ENCODE peak calls at places on chromosomes 5 and 9, in seven cellular contexts. Y is dorsolateral prefrontal cortex; H is activated naive CD4-positive, alpha-beta T cell treated with anti-CD3 and anti-CD28 coated beads, Interleukin-2, amount 50 U/mL, for 16 hours; Q is T-cell; J is fibroblast of villous mesenchyme; X is HCT116; T is stimulated activated CD8-positive, alpha-beta memory T cell treated with anti-CD3 and anti-CD28 coated beads, Interleukin-15, amount 100 ng/mL, for 4 hours. E is an unnamed sample.

GRCh38 chr9:109469646-109470358 is 28.3 kb downstream of the PTPN3 start:
- DNase-seq in Y (peak; percentile 80), H (peak; percentile 58), Q (peak; percentile 38), J (peak; percentile 73), X (peak; percentile 61), T (no peak), E (peak; percentile 81)

GRCh38 chr5:68368686-68369359 is 153.3 kb downstream of the PIK3R1 start:
- DNase-seq in Y (no peak), H (peak; percentile 10), Q (no peak), J (no peak), X (no peak), T (no peak), E (no peak)

GRCh38 chr9:28779240-28779639 is 1206.0 kb upstream of the C9orf72 start:
- DNase-seq in Y (no peak), H (no peak), Q (no peak), J (peak; percentile 21), X (no peak), T (no peak), E (no peak)

GRCh38 chr5:88109806-88110205 is 158.8 kb downstream of the TMEM161B start:
- DNase-seq in Y (no peak), H (no peak), Q (no peak), J (no peak), X (no peak), T (no peak), E (no peak)

GRCh38 chr9:108271646-108272349 is 584.0 kb downstream of the ACTL7B start:
- DNase-seq in Y (no peak), H (no peak), Q (no peak), J (peak; percentile 94), X (no peak), T (no peak), E (no peak)

GRCh38 chr9:131167146-131167692 is 41.8 kb downstream of the NUP214 start:
- DNase-seq in Y (no peak), H (no peak), Q (no peak), J (no peak), X (no peak), T (no peak), E (no peak)

GRCh38 chr5:10828241-10828640 is 67.2 kb upstream of the DAP start:
- DNase-seq in Y (no peak), H (no peak), Q (no peak), J (peak; percentile 33), X (no peak), T (no peak), E (no peak)

GRCh38 chr5:54146906-54147305 is 163.5 kb downstream of the ARL15 start:
- DNase-seq in Y (no peak), H (no peak), Q (no peak), J (no peak), X (no peak), T (no peak), E (no peak)

GRCh38 chr5:73763300-73764032 is 137.5 kb downstream of the ARHGEF28 start:
- DNase-seq in Y (no peak), H (no peak), Q (no peak), J (peak; percentile 43), X (no peak), T (no peak), E (no peak)

GRCh38 chr9:80699551-80699998 is 989.8 kb downstream of the TLE1 start:
- DNase-seq in Y (no peak), H (no peak), Q (no peak), J (peak; percentile 10), X (no peak), T (no peak), E (no peak)

GRCh38 chr5:34848230-34848629 is 9.3 kb downstream of the TTC23L start:
- DNase-seq in Y (no peak), H (no peak), Q (no peak), J (no peak), X (no peak), T (no peak), E (no peak)

GRCh38 chr5:1294839-1295649 is at the start of gene TERT:
- DNase-seq in Y (peak; percentile 19), H (peak; percentile 90), Q (peak; percentile 62), J (no peak), X (no peak), T (peak; percentile 57), E (no peak)

GRCh38 chr5:10533218-10533617 is 30.7 kb upstream of the ANKRD33B start:
- DNase-seq in Y (no peak), H (no peak), Q (no peak), J (no peak), X (no peak), T (no peak), E (peak; percentile 30)

GRCh38 chr5:94184870-94185269 is 433.5 kb downstream of the KIAA0825 start:
- DNase-seq in Y (no peak), H (no peak), Q (no peak), J (no peak), X (no peak), T (no peak), E (no peak)

GRCh38 chr5:91189480-91190332 is 193.4 kb downstream of the ARRDC3 start:
- DNase-seq in Y (no peak), H (no peak), Q (no peak), J (peak; percentile 92), X (peak; percentile 28), T (no peak), E (no peak)